ENCODE peak calls at places on chromosomes 4 and X, in six cellular contexts. One of them, this sample, is unnamed.

GRCh38 chr4:165079476-165079875 is 25.8 kb downstream of the TRIM75 start:
- DNase-seq in CD8-positive, alpha-beta memory T cell: no peak
- DNase-seq in MM.1S: peak; percentile 98
- DNase-seq in BE2C: no peak
- DNase-seq in A549: no peak
- DNase-seq in fibroblast of lung: peak; percentile 38
- DNase-seq in this sample: no peak

GRCh38 chrX:121103381-121103780 is 56.0 kb downstream of the GLUD2 start:
- DNase-seq in CD8-positive, alpha-beta memory T cell: no peak
- DNase-seq in MM.1S: no peak
- DNase-seq in BE2C: no peak
- DNase-seq in A549: no peak
- DNase-seq in fibroblast of lung: peak; percentile 1
- DNase-seq in this sample: no peak

GRCh38 chr4:36088542-36088941 is 155.8 kb downstream of the ARAP2 start:
- DNase-seq in CD8-positive, alpha-beta memory T cell: no peak
- DNase-seq in MM.1S: no peak
- DNase-seq in BE2C: no peak
- DNase-seq in A549: peak; percentile 1
- DNase-seq in fibroblast of lung: peak; percentile 59
- DNase-seq in this sample: no peak

GRCh38 chrX:46574941-46575381 is 1.4 kb downstream of the CHST7 start:
- DNase-seq in CD8-positive, alpha-beta memory T cell: peak; percentile 36
- DNase-seq in MM.1S: peak; percentile 62
- DNase-seq in BE2C: peak; percentile 12
- DNase-seq in A549: no peak
- DNase-seq in fibroblast of lung: peak; percentile 35
- DNase-seq in this sample: peak; percentile 37

GRCh38 chr4:113556382-113557134 is 205.0 kb downstream of the CAMK2D start:
- DNase-seq in CD8-positive, alpha-beta memory T cell: no peak
- DNase-seq in MM.1S: no peak
- DNase-seq in BE2C: no peak
- DNase-seq in A549: no peak
- DNase-seq in fibroblast of lung: no peak
- DNase-seq in this sample: no peak

GRCh38 chr4:186298034-186298647 is 32.2 kb downstream of the F11 start:
- DNase-seq in CD8-positive, alpha-beta memory T cell: no peak
- DNase-seq in MM.1S: no peak
- DNase-seq in BE2C: no peak
- DNase-seq in A549: no peak
- DNase-seq in fibroblast of lung: no peak
- DNase-seq in this sample: peak; percentile 73

GRCh38 chrX:150052226-150052625 is 113.9 kb upstream of the EOLA2 start:
- DNase-seq in CD8-positive, alpha-beta memory T cell: no peak
- DNase-seq in MM.1S: no peak
- DNase-seq in BE2C: no peak
- DNase-seq in A549: no peak
- DNase-seq in fibroblast of lung: no peak
- DNase-seq in this sample: no peak

GRCh38 chr4:113550510-113550909 is 211.0 kb downstream of the CAMK2D start:
- DNase-seq in CD8-positive, alpha-beta memory T cell: no peak
- DNase-seq in MM.1S: no peak
- DNase-seq in BE2C: no peak
- DNase-seq in A549: no peak
- DNase-seq in fibroblast of lung: no peak
- DNase-seq in this sample: no peak

GRCh38 chr4:80201326-80202151 is 4.2 kb downstream of the PRDM8 start:
- DNase-seq in CD8-positive, alpha-beta memory T cell: peak; percentile 69
- DNase-seq in MM.1S: no peak
- DNase-seq in BE2C: peak; percentile 43
- DNase-seq in A549: no peak
- DNase-seq in fibroblast of lung: peak; percentile 78
- DNase-seq in this sample: peak; percentile 59

GRCh38 chr4:1582227-1582626 is 101.9 kb downstream of the FAM53A start:
- DNase-seq in CD8-positive, alpha-beta memory T cell: no peak
- DNase-seq in MM.1S: no peak
- DNase-seq in BE2C: no peak
- DNase-seq in A549: no peak
- DNase-seq in fibroblast of lung: no peak
- DNase-seq in this sample: no peak

GRCh38 chr4:149999485-150000074 is 78.7 kb upstream of the DCLK2 start:
- DNase-seq in CD8-positive, alpha-beta memory T cell: no peak
- DNase-seq in MM.1S: peak; percentile 65
- DNase-seq in BE2C: peak; percentile 57
- DNase-seq in A549: peak; percentile 77
- DNase-seq in fibroblast of lung: peak; percentile 81
- DNase-seq in this sample: peak; percentile 54

GRCh38 chr4:129232627-129233337 is 136.8 kb downstream of the C4orf33 start:
- DNase-seq in CD8-positive, alpha-beta memory T cell: no peak
- DNase-seq in MM.1S: no peak
- DNase-seq in BE2C: peak; percentile 15
- DNase-seq in A549: no peak
- DNase-seq in fibroblast of lung: peak; percentile 1
- DNase-seq in this sample: no peak

GRCh38 chr4:97215426-97215825 is 927.9 kb downstream of the STPG2 start:
- DNase-seq in CD8-positive, alpha-beta memory T cell: no peak
- DNase-seq in MM.1S: no peak
- DNase-seq in BE2C: no peak
- DNase-seq in A549: no peak
- DNase-seq in fibroblast of lung: no peak
- DNase-seq in this sample: no peak

GRCh38 chr4:173211838-173212237 is 43.2 kb downstream of the GALNT7 start:
- DNase-seq in CD8-positive, alpha-beta memory T cell: no peak
- DNase-seq in MM.1S: peak; percentile 61
- DNase-seq in BE2C: no peak
- DNase-seq in A549: peak; percentile 58
- DNase-seq in fibroblast of lung: peak; percentile 89
- DNase-seq in this sample: no peak

GRCh38 chrX:70360366-70360765 is 62.7 kb upstream of the GDPD2 start:
- DNase-seq in CD8-positive, alpha-beta memory T cell: no peak
- DNase-seq in MM.1S: no peak
- DNase-seq in BE2C: no peak
- DNase-seq in A549: no peak
- DNase-seq in fibroblast of lung: no peak
- DNase-seq in this sample: peak; percentile 0

GRCh38 chr4:147891476-147892115 is 159.7 kb downstream of the ARHGAP10 start:
- DNase-seq in CD8-positive, alpha-beta memory T cell: no peak
- DNase-seq in MM.1S: no peak
- DNase-seq in BE2C: no peak
- DNase-seq in A549: no peak
- DNase-seq in fibroblast of lung: no peak
- DNase-seq in this sample: no peak

GRCh38 chr4:163111588-163111987 is 55.1 kb downstream of the NAF1 start:
- DNase-seq in CD8-positive, alpha-beta memory T cell: no peak
- DNase-seq in MM.1S: no peak
- DNase-seq in BE2C: no peak
- DNase-seq in A549: peak; percentile 4
- DNase-seq in fibroblast of lung: peak; percentile 3
- DNase-seq in this sample: peak; percentile 66

GRCh38 chr4:139403457-139403856 is 50.5 kb upstream of the RAB33B start:
- DNase-seq in CD8-positive, alpha-beta memory T cell: no peak
- DNase-seq in MM.1S: no peak
- DNase-seq in BE2C: no peak
- DNase-seq in A549: no peak
- DNase-seq in fibroblast of lung: no peak
- DNase-seq in this sample: peak; percentile 53

GRCh38 chr4:151408380-151408629 is 671 bp upstream of the FHIP1A start:
- DNase-seq in CD8-positive, alpha-beta memory T cell: no peak
- DNase-seq in MM.1S: no peak
- DNase-seq in BE2C: no peak
- DNase-seq in A549: no peak
- DNase-seq in fibroblast of lung: no peak
- DNase-seq in this sample: peak; percentile 66

GRCh38 chrX:47169726-47170515 is 23.7 kb upstream of the UBA1 start:
- DNase-seq in CD8-positive, alpha-beta memory T cell: no peak
- DNase-seq in MM.1S: no peak
- DNase-seq in BE2C: no peak
- DNase-seq in A549: no peak
- DNase-seq in fibroblast of lung: peak; percentile 63
- DNase-seq in this sample: no peak

GRCh38 chrX:46573896-46574336 is 351 bp downstream of the CHST7 start:
- DNase-seq in CD8-positive, alpha-beta memory T cell: peak; percentile 73
- DNase-seq in MM.1S: peak; percentile 64
- DNase-seq in BE2C: peak; percentile 47
- DNase-seq in A549: peak; percentile 83
- DNase-seq in fibroblast of lung: peak; percentile 65
- DNase-seq in this sample: peak; percentile 77

GRCh38 chrX:46758956-46759644 is at the start of gene SLC9A7:
- DNase-seq in CD8-positive, alpha-beta memory T cell: peak; percentile 68
- DNase-seq in MM.1S: peak; percentile 68
- DNase-seq in BE2C: peak; percentile 75
- DNase-seq in A549: peak; percentile 84
- DNase-seq in fibroblast of lung: peak; percentile 66
- DNase-seq in this sample: peak; percentile 73

DNA sequence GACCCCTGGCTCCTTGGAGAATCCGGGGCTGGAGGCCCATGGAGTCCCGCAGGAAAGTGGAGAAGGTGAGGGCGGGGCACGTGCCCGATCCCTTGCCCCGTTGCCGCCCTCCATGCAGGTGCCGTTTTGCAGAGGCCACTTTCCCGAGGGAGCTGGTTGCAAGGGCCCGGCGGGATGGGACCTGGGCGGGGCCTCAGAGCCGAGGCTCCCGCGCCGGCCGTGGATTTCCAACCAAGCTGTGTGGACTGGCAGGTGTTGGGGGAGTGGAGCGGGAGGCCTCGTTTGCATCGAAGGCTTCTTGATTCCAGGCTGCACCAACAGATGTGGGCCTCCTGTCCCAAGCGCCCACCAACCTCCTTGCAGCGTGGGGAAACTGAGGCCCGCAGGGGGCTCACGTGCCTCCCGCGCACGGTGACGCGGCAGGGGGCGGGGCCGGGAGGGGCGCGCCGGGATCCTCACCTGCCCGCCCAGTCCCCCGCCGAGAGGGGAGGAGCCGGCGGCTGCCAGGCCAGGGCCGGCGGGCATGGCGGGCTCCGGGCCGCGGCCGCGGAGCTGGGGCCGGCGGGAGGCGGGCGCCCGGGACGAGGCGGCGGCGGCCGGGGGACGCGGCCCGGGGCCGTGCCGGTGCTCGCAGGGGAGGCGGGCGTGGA is 24.9 kb downstream of the SH3BP2 start:
- DNase-seq in CD8-positive, alpha-beta memory T cell: no peak
- DNase-seq in MM.1S: peak; percentile 57
- DNase-seq in BE2C: peak; percentile 55
- DNase-seq in A549: no peak
- DNase-seq in fibroblast of lung: no peak
- DNase-seq in this sample: peak; percentile 77
- H3K4me1 ChIP-seq in CD8-positive, alpha-beta memory T cell: peaks cover 69% of the 10 kb centered on the region
- H3K4me1 ChIP-seq in MM.1S: peaks cover 10% of the 10 kb centered on the region
- H3K4me1 ChIP-seq in BE2C: no peaks in the 10 kb centered on the region
- H3K4me1 ChIP-seq in A549: no peaks in the 10 kb centered on the region
- H3K4me1 ChIP-seq in fibroblast of lung: peaks cover 5% of the 10 kb centered on the region
- H3K4me1 ChIP-seq in this sample: no peaks in the 10 kb centered on the region

GRCh38 chr4:76697129-76697803 is 200.7 kb downstream of the SOWAHB start:
- DNase-seq in CD8-positive, alpha-beta memory T cell: no peak
- DNase-seq in MM.1S: peak; percentile 90
- DNase-seq in BE2C: no peak
- DNase-seq in A549: no peak
- DNase-seq in fibroblast of lung: no peak
- DNase-seq in this sample: peak; percentile 64

GRCh38 chr4:76694056-76694455 is 203.9 kb downstream of the SOWAHB start:
- DNase-seq in CD8-positive, alpha-beta memory T cell: no peak
- DNase-seq in MM.1S: no peak
- DNase-seq in BE2C: no peak
- DNase-seq in A549: peak; percentile 38
- DNase-seq in fibroblast of lung: no peak
- DNase-seq in this sample: no peak

GRCh38 chr4:76696109-76696508 is 201.8 kb downstream of the SOWAHB start:
- DNase-seq in CD8-positive, alpha-beta memory T cell: no peak
- DNase-seq in MM.1S: no peak
- DNase-seq in BE2C: no peak
- DNase-seq in A549: no peak
- DNase-seq in fibroblast of lung: peak; percentile 73
- DNase-seq in this sample: peak; percentile 98

GRCh38 chr4:76699911-76700310 is 198.0 kb downstream of the SOWAHB start:
- DNase-seq in CD8-positive, alpha-beta memory T cell: no peak
- DNase-seq in MM.1S: no peak
- DNase-seq in BE2C: no peak
- DNase-seq in A549: no peak
- DNase-seq in fibroblast of lung: peak; percentile 41
- DNase-seq in this sample: no peak

GRCh38 chr4:76698141-76698540 is 199.8 kb downstream of the SOWAHB start:
- DNase-seq in CD8-positive, alpha-beta memory T cell: no peak
- DNase-seq in MM.1S: no peak
- DNase-seq in BE2C: no peak
- DNase-seq in A549: no peak
- DNase-seq in fibroblast of lung: no peak
- DNase-seq in this sample: no peak
- H3K4me1 ChIP-seq in CD8-positive, alpha-beta memory T cell: no peaks in the 10 kb centered on the region
- H3K4me1 ChIP-seq in MM.1S: peaks cover 86% of the 10 kb centered on the region
- H3K4me1 ChIP-seq in BE2C: peaks cover 20% of the 10 kb centered on the region
- H3K4me1 ChIP-seq in A549: peaks cover 65% of the 10 kb centered on the region
- H3K4me1 ChIP-seq in fibroblast of lung: peaks cover 9% of the 10 kb centered on the region
- H3K4me1 ChIP-seq in this sample: peaks cover 78% of the 10 kb centered on the region

DNA sequence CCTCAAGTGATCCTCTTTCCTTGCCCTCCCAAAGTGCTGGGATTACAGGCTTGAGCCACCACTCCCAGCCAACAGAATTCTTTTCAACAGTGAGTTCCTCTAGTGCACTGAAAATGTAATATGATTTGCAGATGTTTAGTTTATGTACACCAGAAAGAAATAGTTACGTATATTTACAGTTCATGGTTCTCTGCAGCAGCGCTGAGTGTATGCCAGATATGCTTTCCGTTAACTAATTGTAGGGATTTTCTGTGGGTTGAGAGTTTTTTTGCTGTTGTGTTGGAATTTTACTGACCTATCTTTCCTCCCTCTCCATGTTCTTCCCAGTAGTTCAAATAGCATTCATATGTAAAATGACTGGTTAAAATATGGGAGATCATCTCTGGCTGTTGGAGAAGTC is 44.0 kb downstream of the GAB1 start:
- DNase-seq in CD8-positive, alpha-beta memory T cell: no peak
- DNase-seq in MM.1S: no peak
- DNase-seq in BE2C: no peak
- DNase-seq in A549: no peak
- DNase-seq in fibroblast of lung: no peak
- DNase-seq in this sample: no peak
- H3K4me1 ChIP-seq in CD8-positive, alpha-beta memory T cell: no peaks in the 10 kb centered on the region
- H3K4me1 ChIP-seq in MM.1S: peaks cover 59% of the 10 kb centered on the region
- H3K4me1 ChIP-seq in BE2C: no peaks in the 10 kb centered on the region
- H3K4me1 ChIP-seq in A549: peaks cover 3% of the 10 kb centered on the region
- H3K4me1 ChIP-seq in fibroblast of lung: peaks cover 2% of the 10 kb centered on the region
- H3K4me1 ChIP-seq in this sample: peaks cover 65% of the 10 kb centered on the region

GRCh38 chr4:159766241-159766640 is 663.4 kb downstream of the RAPGEF2 start:
- DNase-seq in CD8-positive, alpha-beta memory T cell: no peak
- DNase-seq in MM.1S: no peak
- DNase-seq in BE2C: no peak
- DNase-seq in A549: no peak
- DNase-seq in fibroblast of lung: no peak
- DNase-seq in this sample: no peak

GRCh38 chr4:159768011-159768410 is 665.1 kb downstream of the RAPGEF2 start:
- DNase-seq in CD8-positive, alpha-beta memory T cell: no peak
- DNase-seq in MM.1S: no peak
- DNase-seq in BE2C: no peak
- DNase-seq in A549: no peak
- DNase-seq in fibroblast of lung: peak; percentile 88
- DNase-seq in this sample: no peak

GRCh38 chr4:159762672-159763071 is 659.8 kb downstream of the RAPGEF2 start:
- DNase-seq in CD8-positive, alpha-beta memory T cell: no peak
- DNase-seq in MM.1S: no peak
- DNase-seq in BE2C: no peak
- DNase-seq in A549: no peak
- DNase-seq in fibroblast of lung: no peak
- DNase-seq in this sample: no peak

GRCh38 chr4:159764343-159764952 is 661.6 kb downstream of the RAPGEF2 start:
- DNase-seq in CD8-positive, alpha-beta memory T cell: no peak
- DNase-seq in MM.1S: peak; percentile 45
- DNase-seq in BE2C: peak; percentile 51
- DNase-seq in A549: peak; percentile 61
- DNase-seq in fibroblast of lung: peak; percentile 69
- DNase-seq in this sample: peak; percentile 78

GRCh38 chr4:159765402-159765801 is 662.5 kb downstream of the RAPGEF2 start:
- DNase-seq in CD8-positive, alpha-beta memory T cell: no peak
- DNase-seq in MM.1S: no peak
- DNase-seq in BE2C: no peak
- DNase-seq in A549: no peak
- DNase-seq in fibroblast of lung: peak; percentile 74
- DNase-seq in this sample: no peak
- H3K4me1 ChIP-seq in CD8-positive, alpha-beta memory T cell: no peaks in the 10 kb centered on the region
- H3K4me1 ChIP-seq in MM.1S: no peaks in the 10 kb centered on the region
- H3K4me1 ChIP-seq in BE2C: no peaks in the 10 kb centered on the region
- H3K4me1 ChIP-seq in A549: no peaks in the 10 kb centered on the region
- H3K4me1 ChIP-seq in fibroblast of lung: no peaks in the 10 kb centered on the region
- H3K4me1 ChIP-seq in this sample: no peaks in the 10 kb centered on the region